ENCODE peak calls at places on chromosomes 3 and 15, in seven cellular contexts. T is mucosa of descending colon, W is GM12864, U is GM10248, A is dorsolateral prefrontal cortex, N is neural progenitor cell, J is keratinocyte. I is an unnamed sample.

GRCh38 chr3:21750831-21751391 is at the start of gene ZNF385D:
- DNase-seq in T (no peak), J (no peak), W (no peak), U (no peak), A (peak; percentile 33), N (peak; percentile 93), I (no peak)

GRCh38 chr3:130849111-130849552 is 44.8 kb upstream of the ATP2C1 start:
- DNase-seq in T (peak; percentile 76), J (no peak), A (no peak), W (no peak), U (no peak), N (no peak), I (peak; percentile 39)

GRCh38 chr15:55361048-55361447 is 42.0 kb downstream of the PIGB start:
- DNase-seq in U (no peak), N (no peak), J (no peak), W (no peak), A (no peak), T (no peak), I (no peak)

GRCh38 chr15:28273468-28273867 is 48.5 kb downstream of the HERC2 start:
- DNase-seq in W (no peak), U (no peak), T (no peak), J (no peak), A (no peak), N (peak; percentile 51), I (no peak)

GRCh38 chr3:86178095-86178494 is 812.9 kb downstream of the VGLL3 start:
- DNase-seq in T (no peak), J (no peak), W (no peak), A (no peak), U (no peak), N (no peak), I (no peak)

GRCh38 chr3:148319161-148319915 is 378.4 kb upstream of the AGTR1 start:
- DNase-seq in W (peak; percentile 84), A (no peak), J (no peak), T (no peak), U (peak; percentile 24), N (no peak), I (peak; percentile 85)

GRCh38 chr3:126704494-126705214 is 614 bp downstream of the CHCHD6 start:
- DNase-seq in U (no peak), J (no peak), W (no peak), N (peak; percentile 40), T (no peak), A (no peak), I (no peak)

GRCh38 chr3:16423947-16424673 is 89.4 kb downstream of the RFTN1 start:
- DNase-seq in T (no peak), N (no peak), J (no peak), A (no peak), U (no peak), W (peak; percentile 68), I (no peak)

GRCh38 chr3:58119221-58119620 is 91.6 kb downstream of the DNASE1L3 start:
- DNase-seq in U (no peak), N (no peak), W (no peak), T (no peak), A (no peak), J (no peak), I (no peak)

GRCh38 chr3:5051772-5052171 is 70.3 kb upstream of the ARL8B start:
- DNase-seq in T (no peak), J (no peak), A (no peak), N (no peak), U (peak; percentile 42), W (no peak), I (no peak)

GRCh38 chr3:150020527-150020926 is 49.8 kb upstream of the PFN2 start:
- DNase-seq in U (no peak), A (no peak), N (no peak), T (no peak), W (no peak), J (no peak), I (no peak)
- TF ChIP-seq CTCF in U (no peak), A (no peak), N (no peak), T (no peak), W (no peak), J (no peak), I (no peak)

GRCh38 chr15:100517820-100518219 is 10.9 kb downstream of the CERS3 start:
- DNase-seq in U (no peak), J (no peak), A (no peak), W (no peak), T (no peak), N (no peak), I (no peak)
- TF ChIP-seq CTCF in U (no peak), J (no peak), A (no peak), W (no peak), T (no peak), N (no peak), I (no peak)

GRCh38 chr3:140748171-140748570 is 70.3 kb downstream of the TRIM42 start:
- DNase-seq in W (no peak), N (no peak), A (no peak), T (no peak), U (no peak), J (no peak), I (no peak)

GRCh38 chr3:140748903-140749302 is 71.0 kb downstream of the TRIM42 start:
- DNase-seq in U (no peak), A (no peak), T (no peak), J (peak; percentile 13), W (no peak), N (no peak), I (no peak)

GRCh38 chr3:140756240-140757016 is 78.6 kb downstream of the TRIM42 start:
- DNase-seq in W (peak; percentile 55), J (no peak), N (no peak), A (no peak), T (no peak), U (peak; percentile 43), I (no peak)

GRCh38 chr3:140753865-140754754 is 76.2 kb downstream of the TRIM42 start:
- DNase-seq in W (peak; percentile 39), A (no peak), U (peak; percentile 19), J (no peak), N (no peak), T (no peak), I (peak; percentile 25)

GRCh38 chr3:140752499-140752898 is 74.6 kb downstream of the TRIM42 start:
- DNase-seq in T (no peak), J (no peak), N (no peak), A (no peak), U (no peak), W (no peak), I (no peak)
- TF ChIP-seq CTCF in T (no peak), J (no peak), N (no peak), A (no peak), U (no peak), W (no peak), I (peak; percentile 17)

GRCh38 chr3:31364711-31365110 is 168.0 kb upstream of the STT3B start:
- DNase-seq in J (no peak), A (no peak), N (no peak), W (no peak), T (no peak), U (no peak), I (no peak)

GRCh38 chr3:31370093-31370666 is 162.5 kb upstream of the STT3B start:
- DNase-seq in J (no peak), A (no peak), N (no peak), W (no peak), U (no peak), T (no peak), I (no peak)

GRCh38 chr3:31369637-31370036 is 163.1 kb upstream of the STT3B start:
- DNase-seq in A (no peak), W (no peak), N (no peak), T (no peak), J (no peak), U (no peak), I (no peak)

GRCh38 chr3:31371464-31371863 is 161.3 kb upstream of the STT3B start:
- DNase-seq in J (no peak), N (peak; percentile 18), U (no peak), W (no peak), T (no peak), A (no peak), I (no peak)

DNA sequence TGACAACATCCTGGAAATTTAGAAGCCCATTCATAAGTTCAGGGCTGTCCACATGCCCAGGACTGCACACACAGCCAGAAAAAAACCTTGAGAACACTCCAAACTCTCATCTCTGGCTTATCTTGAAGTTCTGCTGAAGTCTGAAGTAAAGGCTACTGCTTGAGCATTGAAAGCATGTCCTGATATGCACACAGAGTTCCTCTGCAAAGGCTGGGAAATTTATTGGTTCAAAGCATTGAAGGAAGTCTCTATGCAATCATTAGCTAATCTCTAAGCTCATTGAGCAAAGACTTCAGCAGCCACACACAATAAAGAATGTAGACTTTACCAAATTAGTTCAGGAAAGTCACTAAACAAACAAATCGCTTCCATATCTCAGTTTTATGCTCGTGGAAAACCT is 162.0 kb upstream of the STT3B start:
- DNase-seq in T (no peak), A (no peak), J (no peak), N (no peak), W (no peak), U (no peak), I (no peak)
- TF ChIP-seq CTCF in T (no peak), A (no peak), J (no peak), N (no peak), W (no peak), U (no peak), I (no peak)

GRCh38 chr3:143514874-143515273 is 333.4 kb downstream of the SLC9A9 start:
- DNase-seq in U (no peak), J (no peak), N (no peak), A (no peak), W (no peak), T (no peak), I (no peak)

GRCh38 chr3:143511174-143511879 is 336.9 kb downstream of the SLC9A9 start:
- DNase-seq in J (no peak), W (no peak), U (no peak), N (no peak), T (no peak), A (no peak), I (no peak)

GRCh38 chr3:143507735-143508580 is 340.3 kb downstream of the SLC9A9 start:
- DNase-seq in U (no peak), W (no peak), J (no peak), T (no peak), N (no peak), A (no peak), I (no peak)

DNA sequence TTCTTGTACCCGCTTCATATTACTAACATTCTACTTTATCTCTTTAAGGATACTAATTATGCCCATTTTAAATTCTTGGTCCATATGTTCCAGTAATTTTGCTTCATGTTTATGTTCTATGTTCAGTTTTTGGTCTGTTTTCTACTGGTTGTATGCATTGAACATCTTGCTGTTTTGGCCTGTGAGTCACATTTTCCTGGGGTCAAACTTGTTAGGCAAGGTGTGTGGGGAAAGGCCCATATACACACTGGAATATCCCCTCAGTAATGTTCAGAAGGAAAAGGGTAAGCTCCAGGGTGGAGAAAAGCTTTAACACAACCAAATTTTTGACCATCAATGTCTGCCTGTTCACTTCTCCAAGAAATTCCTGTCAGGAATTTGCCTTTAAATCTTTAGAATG is 337.7 kb downstream of the SLC9A9 start:
- DNase-seq in U (no peak), N (no peak), A (no peak), J (no peak), W (no peak), T (no peak), I (no peak)
- TF ChIP-seq CTCF in U (no peak), N (no peak), A (no peak), J (no peak), W (no peak), T (no peak), I (no peak)